ENCODE peak calls at places on chromosomes 5 and 9, in nine cellular contexts. U is tibial artery, B is left ventricle myocardium inferior, W is suprapubic skin, A is fibroblast of lung, C is lung, F is DND-41, L is A549, H is pancreas. S is an unnamed sample.

GRCh38 chr5:68424799-68425537 is 209.4 kb downstream of the PIK3R1 start:
- DNase-seq in W (no peak), L (no peak), F (peak; percentile 64), A (peak; percentile 76), U (no peak), H (no peak), B (no peak), C (no peak), S (no peak)

GRCh38 chr9:122355336-122355875 is 15.4 kb upstream of the PTGS1 start:
- DNase-seq in C (no peak), U (no peak), B (no peak), L (no peak), H (no peak), A (no peak), F (no peak), W (peak; percentile 40), S (no peak)

GRCh38 chr5:72747826-72748225 is 68.6 kb upstream of the TNPO1 start:
- DNase-seq in U (no peak), W (no peak), H (no peak), F (no peak), C (no peak), B (no peak), L (no peak), A (no peak), S (no peak)

GRCh38 chr5:177429248-177430045 is 3.0 kb downstream of the GRK6 start:
- DNase-seq in L (no peak), U (no peak), W (peak; percentile 83), B (peak; percentile 67), A (no peak), F (peak; percentile 96), H (no peak), C (peak; percentile 82), S (peak; percentile 80)

GRCh38 chr5:109779036-109779735 is 89.5 kb downstream of the MAN2A1 start:
- DNase-seq in W (no peak), U (no peak), L (no peak), C (no peak), A (peak; percentile 24), H (no peak), F (no peak), B (no peak), S (no peak)

GRCh38 chr5:136458481-136458880 is 93.1 kb upstream of the TRPC7 start:
- DNase-seq in F (no peak), A (no peak), C (no peak), L (no peak), U (no peak), B (no peak), W (no peak), H (peak; percentile 41), S (no peak)

GRCh38 chr9:108444400-108445358 is 411.1 kb downstream of the ACTL7B start:
- DNase-seq in F (no peak), A (peak; percentile 97), L (peak; percentile 30), W (peak; percentile 73), B (no peak), U (no peak), H (no peak), C (no peak), S (no peak)

GRCh38 chr5:141637266-141637692 is 482 bp downstream of the RELL2 start:
- DNase-seq in W (no peak), B (no peak), C (no peak), L (no peak), U (no peak), H (peak; percentile 27), F (peak; percentile 45), A (no peak), S (no peak)

GRCh38 chr5:10522224-10522611 is 41.7 kb upstream of the ANKRD33B start:
- DNase-seq in F (no peak), U (peak; percentile 10), H (no peak), A (no peak), B (no peak), L (no peak), C (no peak), W (no peak), S (no peak)

GRCh38 chr9:127853312-127854168 is 918 bp downstream of the ENG start:
- DNase-seq in W (peak; percentile 54), A (no peak), C (no peak), U (no peak), B (no peak), F (no peak), L (no peak), H (no peak), S (no peak)

GRCh38 chr9:127852829-127853228 is 1.6 kb downstream of the ENG start:
- DNase-seq in F (no peak), L (no peak), A (no peak), H (no peak), W (no peak), U (no peak), B (no peak), C (no peak), S (no peak)

GRCh38 chr9:127856094-127856740 is 1.8 kb upstream of the ENG start:
- DNase-seq in F (no peak), W (peak; percentile 52), H (no peak), C (no peak), B (no peak), A (no peak), L (no peak), U (no peak), S (no peak)

GRCh38 chr9:127855522-127855921 is 1.1 kb upstream of the ENG start:
- DNase-seq in W (no peak), U (no peak), H (no peak), C (no peak), A (no peak), B (no peak), F (no peak), L (no peak), S (no peak)

DNA sequence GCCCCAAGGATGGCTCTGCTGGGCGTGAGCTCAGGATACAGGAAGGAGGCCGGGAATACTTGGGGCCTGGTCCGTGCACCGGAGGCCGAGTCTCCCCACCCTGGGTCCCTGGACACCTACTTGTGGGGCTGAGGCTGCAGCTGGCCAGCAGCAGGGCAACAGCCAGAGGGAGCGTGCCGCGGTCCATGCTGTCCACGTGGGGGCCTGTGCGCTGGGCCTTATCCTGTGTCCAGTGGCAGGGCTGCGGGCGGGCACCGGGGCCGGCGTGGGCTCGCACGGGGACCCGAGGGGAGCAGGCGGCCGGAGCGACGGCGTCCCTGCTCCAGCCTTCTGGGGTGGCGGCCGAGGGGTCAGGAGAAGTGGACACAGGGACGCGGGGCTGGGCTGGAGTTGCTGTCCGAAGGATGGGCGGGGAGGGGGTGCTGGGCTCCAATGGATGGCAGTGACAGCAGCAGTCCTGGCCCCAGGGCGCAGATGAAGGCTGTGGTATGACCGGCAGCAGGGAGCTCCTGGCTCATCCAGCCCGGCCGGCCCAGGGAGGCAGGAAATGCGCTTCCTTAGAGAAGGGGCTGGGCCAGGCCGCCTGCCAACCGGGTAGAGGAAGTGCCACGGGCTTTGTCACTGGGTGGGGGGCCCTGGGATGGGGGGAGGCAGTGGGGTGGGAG is at the start of gene ENG:
- DNase-seq in F (no peak), A (peak; percentile 65), H (no peak), W (peak; percentile 88), B (peak; percentile 90), C (peak; percentile 66), L (no peak), U (peak; percentile 87), S (peak; percentile 83)
- H3K4me3 ChIP-seq in F (no peak within 1 kb of the TSS), A (peak within 1 kb of the TSS; percentile 92), H (peak within 1 kb of the TSS; percentile 11), W (peak within 1 kb of the TSS; percentile 58), B (peak within 1 kb of the TSS; percentile 73), C (peak within 1 kb of the TSS; percentile 81), L (no peak within 1 kb of the TSS), U (peak within 1 kb of the TSS; percentile 71), S (peak within 1 kb of the TSS; percentile 74)

DNA sequence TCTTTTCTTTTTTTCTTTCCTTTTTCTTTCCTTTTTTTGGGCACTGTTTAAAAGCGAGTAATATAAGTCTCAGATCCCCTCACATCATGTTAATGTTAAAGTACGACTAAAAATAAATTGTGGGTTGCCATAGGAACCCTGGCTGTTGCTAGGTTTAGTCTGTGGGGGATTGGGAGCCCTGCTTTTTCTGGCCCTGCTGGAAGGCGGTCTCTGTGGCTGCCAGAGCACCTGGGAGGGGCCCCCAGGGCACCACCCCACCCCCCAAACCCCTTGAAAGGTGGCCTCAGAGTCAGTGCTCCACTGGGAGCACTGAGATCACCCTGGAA is 66.3 kb upstream of the NEURL1B start:
- DNase-seq in W (no peak), H (no peak), U (no peak), F (no peak), C (no peak), A (no peak), L (no peak), B (peak; percentile 11), S (no peak)
- H3K27ac ChIP-seq in W (no peak overlapping the region), H (no peak overlapping the region), U (no peak overlapping the region), F (no peak overlapping the region), C (no peak overlapping the region), A (no peak overlapping the region), L (no peak overlapping the region), B (peak overlapping the region; percentile 37), S (no peak overlapping the region)

GRCh38 chr9:121354141-121354540 is 15.9 kb downstream of the STOM start:
- DNase-seq in B (no peak), U (no peak), L (no peak), H (no peak), W (no peak), A (no peak), C (no peak), F (no peak), S (no peak)
- H3K4me3 ChIP-seq in B (peak overlapping the region; percentile 2), U (no peak overlapping the region), L (no peak overlapping the region), H (no peak overlapping the region), W (no peak overlapping the region), A (no peak overlapping the region), C (no peak overlapping the region), F (no peak overlapping the region), S (no peak overlapping the region)

GRCh38 chr5:14267166-14267838 is 124.2 kb downstream of the TRIO start:
- DNase-seq in A (peak; percentile 71), B (no peak), H (no peak), F (no peak), L (peak; percentile 39), W (no peak), U (no peak), C (no peak), S (no peak)

GRCh38 chr5:14270212-14270702 is 127.1 kb downstream of the TRIO start:
- DNase-seq in F (no peak), A (peak; percentile 71), C (peak; percentile 51), W (no peak), H (no peak), L (peak; percentile 76), U (peak; percentile 85), B (no peak), S (peak; percentile 80)

GRCh38 chr5:14268236-14268701 is 125.1 kb downstream of the TRIO start:
- DNase-seq in U (no peak), C (no peak), B (no peak), F (no peak), A (peak; percentile 92), H (no peak), W (no peak), L (peak; percentile 83), S (peak; percentile 72)

GRCh38 chr5:14269395-14269794 is 126.3 kb downstream of the TRIO start:
- DNase-seq in U (no peak), L (no peak), B (no peak), W (no peak), A (no peak), F (no peak), C (no peak), H (no peak), S (no peak)

GRCh38 chr5:14268738-14269137 is 125.6 kb downstream of the TRIO start:
- DNase-seq in A (peak; percentile 70), H (no peak), B (no peak), C (no peak), F (no peak), L (no peak), W (no peak), U (peak; percentile 76), S (no peak)
- H3K27ac ChIP-seq in A (peak overlapping the region; percentile 71), H (no peak overlapping the region), B (peak overlapping the region; percentile 86), C (peak overlapping the region; percentile 79), F (no peak overlapping the region), L (peak overlapping the region; percentile 84), W (peak overlapping the region; percentile 16), U (peak overlapping the region; percentile 25), S (peak overlapping the region; percentile 86)

S was measured in psoas muscle.